ENCODE peak calls at places on chromosomes 12 and 14, in six cellular contexts. One of them, this sample, is unnamed.

GRCh38 chr14:42965512-42965911 is 1358.8 kb downstream of the LRFN5 start:
- DNase-seq in neuronal stem cell: no peak
- DNase-seq in fibroblast of lung: no peak
- DNase-seq in uterus: no peak
- DNase-seq in foreskin keratinocyte: no peak
- DNase-seq in small intestine: no peak
- DNase-seq in this sample: no peak

GRCh38 chr14:89255852-89256251 is 161.2 kb downstream of the FOXN3 start:
- DNase-seq in fibroblast of lung: no peak
- DNase-seq in neuronal stem cell: no peak
- DNase-seq in small intestine: no peak
- DNase-seq in uterus: no peak
- DNase-seq in foreskin keratinocyte: no peak
- DNase-seq in this sample: no peak

GRCh38 chr14:55794655-55795583 is 214.9 kb downstream of the KTN1 start:
- DNase-seq in fibroblast of lung: peak; percentile 55
- DNase-seq in foreskin keratinocyte: no peak
- DNase-seq in neuronal stem cell: no peak
- DNase-seq in uterus: no peak
- DNase-seq in small intestine: no peak
- DNase-seq in this sample: no peak

GRCh38 chr14:89406941-89407340 is 10.1 kb downstream of the FOXN3 start:
- DNase-seq in neuronal stem cell: no peak
- DNase-seq in small intestine: no peak
- DNase-seq in uterus: no peak
- DNase-seq in fibroblast of lung: no peak
- DNase-seq in foreskin keratinocyte: no peak
- DNase-seq in this sample: no peak

GRCh38 chr12:104653730-104654328 is 197.1 kb downstream of the CHST11 start:
- DNase-seq in small intestine: peak; percentile 17
- DNase-seq in neuronal stem cell: no peak
- DNase-seq in foreskin keratinocyte: no peak
- DNase-seq in fibroblast of lung: no peak
- DNase-seq in uterus: no peak
- DNase-seq in this sample: no peak

GRCh38 chr14:91509083-91509877 is 830 bp downstream of the PPP4R3A start:
- DNase-seq in foreskin keratinocyte: no peak
- DNase-seq in fibroblast of lung: no peak
- DNase-seq in neuronal stem cell: no peak
- DNase-seq in small intestine: peak; percentile 74
- DNase-seq in uterus: peak; percentile 39
- DNase-seq in this sample: no peak

GRCh38 chr12:80222261-80222660 is 122.9 kb downstream of the OTOGL start:
- DNase-seq in fibroblast of lung: no peak
- DNase-seq in neuronal stem cell: no peak
- DNase-seq in uterus: no peak
- DNase-seq in small intestine: no peak
- DNase-seq in foreskin keratinocyte: no peak
- DNase-seq in this sample: no peak

GRCh38 chr12:51351913-51352532 is 5.5 kb upstream of the CELA1 start:
- DNase-seq in small intestine: peak; percentile 44
- DNase-seq in foreskin keratinocyte: no peak
- DNase-seq in uterus: no peak
- DNase-seq in neuronal stem cell: peak; percentile 75
- DNase-seq in fibroblast of lung: peak; percentile 49
- DNase-seq in this sample: no peak

GRCh38 chr12:45543887-45544286 is 185.6 kb upstream of the ARID2 start:
- DNase-seq in neuronal stem cell: peak; percentile 52
- DNase-seq in uterus: no peak
- DNase-seq in fibroblast of lung: peak; percentile 70
- DNase-seq in small intestine: peak; percentile 80
- DNase-seq in foreskin keratinocyte: no peak
- DNase-seq in this sample: peak; percentile 18

GRCh38 chr12:104121001-104121400 is 17.0 kb downstream of the NFYB start:
- DNase-seq in uterus: no peak
- DNase-seq in neuronal stem cell: no peak
- DNase-seq in fibroblast of lung: peak; percentile 83
- DNase-seq in foreskin keratinocyte: peak; percentile 37
- DNase-seq in small intestine: no peak
- DNase-seq in this sample: peak; percentile 39

GRCh38 chr14:54944737-54945391 is 42.2 kb upstream of the GCH1 start:
- DNase-seq in neuronal stem cell: no peak
- DNase-seq in uterus: no peak
- DNase-seq in small intestine: no peak
- DNase-seq in foreskin keratinocyte: no peak
- DNase-seq in fibroblast of lung: no peak
- DNase-seq in this sample: no peak

GRCh38 chr14:34059037-34059924 is 108.4 kb upstream of the EGLN3 start:
- DNase-seq in foreskin keratinocyte: no peak
- DNase-seq in fibroblast of lung: no peak
- DNase-seq in uterus: no peak
- DNase-seq in neuronal stem cell: no peak
- DNase-seq in small intestine: no peak
- DNase-seq in this sample: no peak

GRCh38 chr12:108106599-108106998 is 22.5 kb upstream of the WSCD2 start:
- DNase-seq in foreskin keratinocyte: no peak
- DNase-seq in neuronal stem cell: no peak
- DNase-seq in small intestine: no peak
- DNase-seq in fibroblast of lung: no peak
- DNase-seq in uterus: no peak
- DNase-seq in this sample: no peak

GRCh38 chr12:122835693-122836026 is 403 bp downstream of the HIP1R start:
- DNase-seq in fibroblast of lung: no peak
- DNase-seq in small intestine: peak; percentile 26
- DNase-seq in uterus: no peak
- DNase-seq in foreskin keratinocyte: no peak
- DNase-seq in neuronal stem cell: no peak
- DNase-seq in this sample: no peak

GRCh38 chr12:108648371-108648770 is 14.7 kb upstream of the SELPLG start:
- DNase-seq in uterus: no peak
- DNase-seq in small intestine: no peak
- DNase-seq in fibroblast of lung: no peak
- DNase-seq in neuronal stem cell: no peak
- DNase-seq in foreskin keratinocyte: no peak
- DNase-seq in this sample: no peak

GRCh38 chr14:101554991-101555668 is 6.2 kb upstream of the DIO3 start:
- DNase-seq in small intestine: peak; percentile 56
- DNase-seq in neuronal stem cell: no peak
- DNase-seq in fibroblast of lung: no peak
- DNase-seq in uterus: no peak
- DNase-seq in foreskin keratinocyte: no peak
- DNase-seq in this sample: no peak

GRCh38 chr12:25491396-25491948 is 61.6 kb downstream of the LMNTD1 start:
- DNase-seq in neuronal stem cell: peak; percentile 50
- DNase-seq in foreskin keratinocyte: no peak
- DNase-seq in uterus: no peak
- DNase-seq in fibroblast of lung: no peak
- DNase-seq in small intestine: no peak
- DNase-seq in this sample: no peak

GRCh38 chr12:12734054-12734453 is 16.9 kb downstream of the CDKN1B start:
- DNase-seq in neuronal stem cell: no peak
- DNase-seq in fibroblast of lung: peak; percentile 75
- DNase-seq in foreskin keratinocyte: no peak
- DNase-seq in uterus: no peak
- DNase-seq in small intestine: peak; percentile 40
- DNase-seq in this sample: peak; percentile 85

GRCh38 chr12:11661491-11662085 is 12.1 kb downstream of the ETV6 start:
- DNase-seq in neuronal stem cell: no peak
- DNase-seq in foreskin keratinocyte: no peak
- DNase-seq in uterus: no peak
- DNase-seq in small intestine: no peak
- DNase-seq in fibroblast of lung: peak; percentile 76
- DNase-seq in this sample: no peak

GRCh38 chr14:49512147-49512551 is 74.0 kb downstream of the RPS29 start:
- DNase-seq in uterus: no peak
- DNase-seq in foreskin keratinocyte: peak; percentile 86
- DNase-seq in neuronal stem cell: no peak
- DNase-seq in fibroblast of lung: peak; percentile 95
- DNase-seq in small intestine: no peak
- DNase-seq in this sample: peak; percentile 65

GRCh38 chr12:101671157-101671791 is 26.2 kb upstream of the CHPT1 start:
- DNase-seq in foreskin keratinocyte: no peak
- DNase-seq in neuronal stem cell: no peak
- DNase-seq in small intestine: peak; percentile 31
- DNase-seq in fibroblast of lung: no peak
- DNase-seq in uterus: no peak
- DNase-seq in this sample: no peak

GRCh38 chr12:64392221-64392620 is 1.7 kb upstream of the C12orf56 start:
- DNase-seq in uterus: no peak
- DNase-seq in fibroblast of lung: peak; percentile 42
- DNase-seq in neuronal stem cell: no peak
- DNase-seq in foreskin keratinocyte: no peak
- DNase-seq in small intestine: peak; percentile 26
- DNase-seq in this sample: no peak

GRCh38 chr12:59069481-59069880 is 149.2 kb upstream of the LRIG3 start:
- DNase-seq in foreskin keratinocyte: no peak
- DNase-seq in neuronal stem cell: no peak
- DNase-seq in fibroblast of lung: no peak
- DNase-seq in uterus: no peak
- DNase-seq in small intestine: no peak
- DNase-seq in this sample: no peak

GRCh38 chr12:125882141-125882540 is 816.9 kb downstream of the AACS start:
- DNase-seq in neuronal stem cell: no peak
- DNase-seq in fibroblast of lung: peak; percentile 47
- DNase-seq in foreskin keratinocyte: no peak
- DNase-seq in small intestine: no peak
- DNase-seq in uterus: no peak
- DNase-seq in this sample: no peak

GRCh38 chr12:108117163-108117849 is 11.8 kb upstream of the WSCD2 start:
- DNase-seq in uterus: no peak
- DNase-seq in fibroblast of lung: no peak
- DNase-seq in foreskin keratinocyte: peak; percentile 22
- DNase-seq in neuronal stem cell: no peak
- DNase-seq in small intestine: no peak
- DNase-seq in this sample: no peak

GRCh38 chr14:38556321-38556720 is 300.4 kb upstream of the CLEC14A start:
- DNase-seq in small intestine: no peak
- DNase-seq in foreskin keratinocyte: no peak
- DNase-seq in fibroblast of lung: no peak
- DNase-seq in uterus: no peak
- DNase-seq in neuronal stem cell: no peak
- DNase-seq in this sample: no peak

DNA sequence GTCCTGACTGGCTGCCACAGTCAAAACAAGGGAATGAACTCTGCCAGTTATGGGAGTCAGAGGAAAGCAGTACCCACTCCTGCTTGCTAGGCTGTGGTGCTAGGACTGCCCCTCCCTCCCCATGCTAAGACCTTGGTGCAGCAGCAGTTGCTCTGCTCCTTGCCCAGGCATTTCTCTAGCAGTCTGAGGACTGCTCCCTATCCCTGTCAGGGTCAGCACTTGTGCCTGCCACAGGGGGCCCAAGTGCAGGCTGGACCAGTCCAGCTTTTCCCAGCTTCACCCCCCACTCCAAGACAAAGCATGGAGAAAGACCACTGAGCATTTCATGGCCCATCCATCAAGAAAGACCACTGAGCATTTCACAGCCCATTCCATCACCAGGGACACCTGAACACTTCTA is 305.8 kb upstream of the CLEC14A start:
- DNase-seq in foreskin keratinocyte: no peak
- DNase-seq in fibroblast of lung: no peak
- DNase-seq in small intestine: no peak
- DNase-seq in neuronal stem cell: no peak
- DNase-seq in uterus: no peak
- DNase-seq in this sample: no peak
- H3K27me3 ChIP-seq in foreskin keratinocyte: no peaks in the 10 kb centered on the region
- H3K27me3 ChIP-seq in fibroblast of lung: no peaks in the 10 kb centered on the region
- H3K27me3 ChIP-seq in small intestine: no peaks in the 10 kb centered on the region
- H3K27me3 ChIP-seq in neuronal stem cell: no peaks in the 10 kb centered on the region
- H3K27me3 ChIP-seq in uterus: no peaks in the 10 kb centered on the region
- H3K27me3 ChIP-seq in this sample: no peaks in the 10 kb centered on the region

GRCh38 chr12:113075137-113075683 is 18.7 kb downstream of the DTX1 start:
- DNase-seq in neuronal stem cell: no peak
- DNase-seq in small intestine: no peak
- DNase-seq in uterus: no peak
- DNase-seq in foreskin keratinocyte: no peak
- DNase-seq in fibroblast of lung: no peak
- DNase-seq in this sample: no peak
- H3K27me3 ChIP-seq in neuronal stem cell: peaks cover 4% of the 10 kb centered on the region
- H3K27me3 ChIP-seq in small intestine: peaks cover 2% of the 10 kb centered on the region
- H3K27me3 ChIP-seq in uterus: no peaks in the 10 kb centered on the region
- H3K27me3 ChIP-seq in foreskin keratinocyte: peaks cover 63% of the 10 kb centered on the region
- H3K27me3 ChIP-seq in fibroblast of lung: no peaks in the 10 kb centered on the region
- H3K27me3 ChIP-seq in this sample: no peaks in the 10 kb centered on the region

DNA sequence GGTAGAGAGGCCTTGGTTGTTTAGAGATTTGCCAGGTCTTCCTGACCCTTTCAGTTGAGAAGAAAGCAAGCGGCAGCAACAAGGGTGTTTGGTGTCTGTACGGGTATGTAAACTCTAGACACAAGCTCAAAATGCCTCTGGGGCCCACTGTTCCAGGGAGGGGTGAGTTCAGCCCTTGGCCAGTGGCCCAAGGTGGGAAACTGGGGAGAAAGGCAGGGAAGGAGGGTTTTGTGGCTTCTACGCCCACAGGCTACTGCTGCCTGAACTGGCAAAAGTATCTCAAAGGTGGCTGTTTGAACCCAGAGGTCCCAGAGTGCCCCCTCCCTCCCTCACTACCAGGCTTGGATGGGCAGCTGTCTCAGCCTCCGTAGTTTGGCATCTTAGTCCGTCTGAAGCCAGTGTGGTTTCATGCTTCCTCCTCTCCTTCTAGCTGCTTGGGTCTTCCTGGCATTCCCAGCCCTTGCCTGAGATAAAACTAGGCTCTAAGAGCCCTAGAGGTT is 5.5 kb downstream of the HOXC5 start:
- DNase-seq in foreskin keratinocyte: no peak
- DNase-seq in fibroblast of lung: no peak
- DNase-seq in small intestine: no peak
- DNase-seq in uterus: no peak
- DNase-seq in neuronal stem cell: no peak
- DNase-seq in this sample: no peak
- H3K27me3 ChIP-seq in foreskin keratinocyte: peaks cover 7% of the 10 kb centered on the region
- H3K27me3 ChIP-seq in fibroblast of lung: peaks cover 31% of the 10 kb centered on the region
- H3K27me3 ChIP-seq in small intestine: peaks cover 26% of the 10 kb centered on the region
- H3K27me3 ChIP-seq in uterus: no peaks in the 10 kb centered on the region
- H3K27me3 ChIP-seq in neuronal stem cell: peaks cover 38% of the 10 kb centered on the region
- H3K27me3 ChIP-seq in this sample: peaks cover 11% of the 10 kb centered on the region

DNA sequence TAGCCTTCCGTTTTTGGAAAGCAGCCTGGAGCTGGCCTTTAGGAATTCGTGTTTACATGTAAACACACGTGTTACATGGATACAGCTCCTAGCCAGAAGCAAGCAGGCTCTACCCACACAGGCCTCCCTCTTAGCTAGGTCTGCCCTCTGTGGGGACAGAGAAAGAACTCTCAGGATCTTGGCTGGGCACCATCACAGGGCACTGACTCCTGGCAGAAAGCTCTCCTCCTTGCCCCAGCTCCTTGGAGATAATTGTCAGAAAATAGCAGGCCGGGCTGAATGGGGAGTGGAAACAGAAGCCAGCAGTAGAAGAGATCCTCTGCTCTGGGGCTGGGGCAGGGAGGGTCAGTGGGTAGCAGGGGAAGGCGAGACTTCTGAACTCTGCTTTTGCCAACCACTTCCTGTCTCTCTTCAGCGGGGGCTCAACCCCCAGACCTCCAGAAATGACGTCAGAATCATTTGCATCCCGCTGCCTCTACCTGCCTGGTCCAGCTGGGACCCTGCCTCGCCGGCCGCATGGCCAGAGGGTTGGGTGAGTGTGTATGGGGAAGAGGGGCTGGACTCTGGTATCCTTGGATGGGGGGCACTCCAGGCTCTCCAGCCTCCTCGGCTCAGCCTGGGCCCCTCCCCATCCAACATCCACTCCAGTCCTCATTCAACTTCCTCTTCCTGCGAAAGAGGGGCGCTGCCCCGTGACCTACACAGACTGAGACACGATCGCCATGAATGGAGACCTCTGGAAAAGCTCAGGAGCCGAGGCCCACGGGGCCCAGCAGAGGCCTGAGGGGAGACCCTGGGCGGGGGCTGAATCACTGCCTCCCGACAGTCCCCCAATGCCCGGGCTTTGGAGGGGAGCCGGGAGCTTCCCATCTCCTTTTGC is 650 bp upstream of the HOXC4 start:
- DNase-seq in foreskin keratinocyte: no peak
- DNase-seq in small intestine: no peak
- DNase-seq in uterus: no peak
- DNase-seq in fibroblast of lung: no peak
- DNase-seq in neuronal stem cell: no peak
- DNase-seq in this sample: no peak
- H3K27me3 ChIP-seq in foreskin keratinocyte: no peaks in the 10 kb centered on the region
- H3K27me3 ChIP-seq in small intestine: peaks cover 16% of the 10 kb centered on the region
- H3K27me3 ChIP-seq in uterus: no peaks in the 10 kb centered on the region
- H3K27me3 ChIP-seq in fibroblast of lung: peaks cover 4% of the 10 kb centered on the region
- H3K27me3 ChIP-seq in neuronal stem cell: peaks cover 51% of the 10 kb centered on the region
- H3K27me3 ChIP-seq in this sample: peaks cover 23% of the 10 kb centered on the region